ENCODE peak calls at places on chromosomes 4 and X, in eight cellular contexts. U, D, Z, P, W, Q, H and M are unnamed samples.

GRCh38 chrX:148929686-148930085 is 429.3 kb downstream of the AFF2 start:
- DNase-seq in U (peak; percentile 53), D (no peak), W (no peak), Q (no peak), Z (no peak), P (no peak), H (no peak), M (no peak)

GRCh38 chrX:148933881-148934280 is 433.5 kb downstream of the AFF2 start:
- DNase-seq in W (no peak), U (no peak), P (no peak), D (no peak), Z (no peak), H (no peak), Q (no peak), M (no peak)

GRCh38 chr4:12889054-12889453 is 595.1 kb downstream of the RAB28 start:
- DNase-seq in H (no peak), Q (no peak), U (peak; percentile 77), D (no peak), Z (no peak), W (no peak), P (no peak), M (no peak)

GRCh38 chr4:113540859-113541258 is 220.7 kb downstream of the CAMK2D start:
- DNase-seq in W (no peak), Z (no peak), H (no peak), Q (no peak), U (no peak), D (no peak), P (no peak), M (no peak)

GRCh38 chr4:3673716-3674478 is 92.3 kb upstream of the ADRA2C start:
- DNase-seq in U (no peak), Z (peak; percentile 40), Q (no peak), P (no peak), W (peak; percentile 56), H (no peak), D (no peak), M (no peak)

GRCh38 chr4:173125216-173125812 is 43.3 kb upstream of the GALNT7 start:
- DNase-seq in H (no peak), Q (no peak), P (no peak), Z (no peak), U (no peak), W (no peak), D (no peak), M (no peak)

GRCh38 chrX:153931748-153932147 is 3.1 kb downstream of the NAA10 start:
- DNase-seq in W (no peak), Q (no peak), H (no peak), P (no peak), D (no peak), Z (peak; percentile 73), U (no peak), M (no peak)

GRCh38 chr4:184978211-184978610 is 40.1 kb upstream of the HELT start:
- DNase-seq in Z (no peak), H (no peak), D (no peak), Q (no peak), W (no peak), U (no peak), P (no peak), M (no peak)

GRCh38 chr4:79088991-79089705 is 149.9 kb upstream of the PAQR3 start:
- DNase-seq in U (no peak), W (no peak), H (no peak), P (no peak), Z (no peak), Q (no peak), D (no peak), M (no peak)

GRCh38 chrX:70774223-70774622 is 134.3 kb downstream of the TEX11 start:
- DNase-seq in H (no peak), P (no peak), W (no peak), Q (no peak), D (no peak), U (no peak), Z (no peak), M (no peak)

GRCh38 chr4:108846568-108846967 is 83.7 kb upstream of the ETNPPL start:
- DNase-seq in U (no peak), Z (no peak), D (no peak), W (no peak), H (no peak), P (no peak), Q (no peak), M (no peak)

GRCh38 chr4:181676546-181676945 is 566.7 kb upstream of the TENM3 start:
- DNase-seq in P (no peak), H (no peak), Q (no peak), D (no peak), W (no peak), Z (no peak), U (no peak), M (no peak)

GRCh38 chr4:137853424-137853823 is 321.1 kb upstream of the PCDH18 start:
- DNase-seq in P (no peak), Z (no peak), U (no peak), D (no peak), Q (no peak), H (no peak), W (peak; percentile 74), M (no peak)

GRCh38 chrX:111360839-111361238 is 51.2 kb downstream of the DCX start:
- DNase-seq in Q (no peak), U (no peak), H (no peak), P (no peak), W (no peak), Z (no peak), D (no peak), M (no peak)

GRCh38 chrX:24828600-24828999 is 134.9 kb downstream of the POLA1 start:
- DNase-seq in H (no peak), D (no peak), Z (no peak), W (no peak), Q (no peak), P (no peak), U (no peak), M (no peak)

GRCh38 chr4:160414516-160414915 is 1311.6 kb downstream of the RAPGEF2 start:
- DNase-seq in P (no peak), Q (no peak), U (no peak), Z (no peak), W (no peak), H (no peak), D (no peak), M (no peak)

GRCh38 chr4:5924466-5925125 is 31.7 kb upstream of the CRMP1 start:
- DNase-seq in Z (no peak), Q (no peak), U (no peak), D (no peak), W (no peak), P (no peak), H (no peak), M (no peak)

GRCh38 chr4:24103434-24104168 is 213.8 kb upstream of the PPARGC1A start:
- DNase-seq in W (no peak), Z (no peak), P (no peak), H (no peak), D (no peak), Q (no peak), U (no peak), M (no peak)

GRCh38 chr4:54234497-54235205 is 5.6 kb downstream of the PDGFRA start:
- DNase-seq in D (no peak), Q (no peak), Z (no peak), W (no peak), U (peak; percentile 18), H (no peak), P (no peak), M (no peak)

GRCh38 chr4:52873861-52874343 is 11.8 kb downstream of the RASL11B start:
- DNase-seq in W (no peak), P (no peak), D (no peak), Q (no peak), U (no peak), H (no peak), Z (no peak), M (no peak)